ENCODE peak calls at places on chromosomes 3 and 15, in nine cellular contexts. I, V, P, Q, A, B, E, K and H are unnamed samples.

GRCh38 chr3:135125171-135125801 is 330.2 kb downstream of the EPHB1 start:
- DNase-seq in P (no peak), K (peak), B (no peak), A (no peak), V (no peak), Q (peak), E (no peak), I (no peak), H (peak)

GRCh38 chr3:121645054-121645453 is 15.6 kb downstream of the HCLS1 start:
- DNase-seq in B (no peak), V (no peak), I (no peak), A (no peak), Q (no peak), E (no peak), K (no peak), P (no peak), H (no peak)

GRCh38 chr3:115915061-115915460 is 291.8 kb downstream of the GAP43 start:
- DNase-seq in K (no peak), I (no peak), E (no peak), B (no peak), P (no peak), V (no peak), Q (no peak), A (no peak), H (no peak)

GRCh38 chr3:72924055-72924454 is 36.2 kb downstream of the GXYLT2 start:
- DNase-seq in V (no peak), P (no peak), K (peak), I (no peak), B (no peak), Q (peak), E (peak), A (no peak), H (no peak)

GRCh38 chr3:110754207-110754916 is 317.3 kb upstream of the NECTIN3 start:
- DNase-seq in Q (no peak), K (peak), P (no peak), B (no peak), V (no peak), E (no peak), A (no peak), I (no peak), H (no peak)

GRCh38 chr3:178618197-178618596 is 82.0 kb downstream of the KCNMB2 start:
- DNase-seq in P (no peak), B (no peak), K (no peak), I (no peak), Q (peak), V (no peak), A (no peak), E (no peak), H (no peak)

GRCh38 chr3:186413615-186414415 is 51.8 kb upstream of the DGKG start:
- DNase-seq in P (no peak), B (peak), A (peak), I (peak), Q (peak), K (peak), V (no peak), E (no peak), H (no peak)

GRCh38 chr3:172376402-172376801 is 71.9 kb downstream of the GHSR start:
- DNase-seq in I (no peak), B (no peak), K (no peak), E (no peak), V (no peak), A (no peak), Q (no peak), P (no peak), H (no peak)

GRCh38 chr3:197030379-197031314 is 1.0 kb upstream of the MELTF start:
- DNase-seq in A (no peak), I (no peak), K (no peak), Q (no peak), P (no peak), B (no peak), V (no peak), E (peak), H (no peak)

GRCh38 chr3:100120022-100120421 is 5.7 kb upstream of the FILIP1L start:
- DNase-seq in P (no peak), B (no peak), K (no peak), A (no peak), E (no peak), I (no peak), Q (no peak), V (no peak), H (no peak)

GRCh38 chr3:11832964-11833621 is 13.6 kb downstream of the TAMM41 start:
- DNase-seq in K (no peak), B (no peak), V (no peak), I (no peak), Q (no peak), E (no peak), A (no peak), P (no peak), H (no peak)

GRCh38 chr15:67480741-67481140 is 40.2 kb upstream of the C15orf61 start:
- DNase-seq in Q (no peak), I (no peak), E (no peak), V (no peak), K (no peak), A (no peak), B (no peak), P (no peak), H (no peak)

GRCh38 chr15:71538181-71538580 is 272.2 kb upstream of the NR2E3 start:
- DNase-seq in B (no peak), E (no peak), K (no peak), V (no peak), Q (no peak), P (no peak), I (no peak), A (no peak), H (no peak)

GRCh38 chr3:193742628-193743027 is 149.6 kb downstream of the OPA1 start:
- DNase-seq in A (no peak), B (no peak), Q (peak), E (no peak), P (no peak), V (no peak), I (no peak), K (no peak), H (no peak)

GRCh38 chr3:46664188-46664970 is 29.1 kb downstream of the ALS2CL start:
- DNase-seq in V (no peak), Q (no peak), B (no peak), E (no peak), K (no peak), P (peak), I (peak), A (peak), H (no peak)

GRCh38 chr15:74179983-74180688 is 6.6 kb downstream of the ISLR start:
- DNase-seq in K (no peak), V (no peak), B (peak), Q (no peak), E (peak), I (no peak), P (peak), A (peak), H (no peak)

GRCh38 chr15:77632760-77633133 is at the start of gene LINGO1:
- DNase-seq in P (peak), I (peak), E (no peak), Q (no peak), K (peak), A (no peak), V (no peak), B (no peak), H (no peak)

GRCh38 chr3:78690806-78691205 is 1077.0 kb downstream of the ROBO1 start:
- DNase-seq in I (no peak), E (no peak), P (no peak), K (no peak), Q (no peak), V (peak), A (no peak), B (no peak), H (no peak)

GRCh38 chr3:66498718-66499611 is 1.9 kb downstream of the LRIG1 start:
- DNase-seq in E (no peak), I (no peak), A (no peak), V (no peak), K (no peak), Q (no peak), P (no peak), B (peak), H (no peak)

GRCh38 chr3:187931111-187931510 is 185.8 kb upstream of the BCL6 start:
- DNase-seq in P (no peak), E (no peak), V (no peak), B (no peak), A (no peak), K (no peak), I (no peak), Q (no peak), H (no peak)

GRCh38 chr15:21260966-21261395 is 179.3 kb downstream of the POTEB3 start:
- DNase-seq in I (peak), Q (no peak), V (no peak), E (no peak), B (peak), A (no peak), K (no peak), P (peak), H (no peak)

GRCh38 chr3:62332771-62333381 is 40.5 kb downstream of the FEZF2 start:
- DNase-seq in E (peak), K (peak), V (no peak), I (no peak), P (no peak), B (no peak), Q (peak), A (peak), H (peak)

GRCh38 chr3:134085034-134085775 is 55.5 kb upstream of the SLCO2A1 start:
- DNase-seq in B (no peak), P (no peak), A (no peak), E (no peak), K (no peak), I (no peak), Q (no peak), V (no peak), H (peak)

GRCh38 chr15:73139416-73140082 is 87.3 kb downstream of the NEO1 start:
- DNase-seq in A (peak), V (no peak), E (no peak), Q (no peak), B (no peak), P (no peak), K (no peak), I (no peak), H (no peak)

GRCh38 chr3:186339180-186339912 is 22.7 kb downstream of the DGKG start:
- DNase-seq in V (no peak), P (no peak), B (no peak), E (no peak), I (no peak), Q (no peak), A (no peak), K (no peak), H (no peak)

GRCh38 chr15:68818088-68818670 is 2.5 kb downstream of the ANP32A start:
- DNase-seq in V (no peak), P (peak), Q (peak), E (peak), K (peak), A (peak), I (peak), B (peak), H (no peak)

GRCh38 chr3:72194464-72194857 is 409.5 kb upstream of the PROK2 start:
- DNase-seq in B (no peak), Q (no peak), K (no peak), I (no peak), P (no peak), E (no peak), A (no peak), V (no peak), H (no peak)

DNA sequence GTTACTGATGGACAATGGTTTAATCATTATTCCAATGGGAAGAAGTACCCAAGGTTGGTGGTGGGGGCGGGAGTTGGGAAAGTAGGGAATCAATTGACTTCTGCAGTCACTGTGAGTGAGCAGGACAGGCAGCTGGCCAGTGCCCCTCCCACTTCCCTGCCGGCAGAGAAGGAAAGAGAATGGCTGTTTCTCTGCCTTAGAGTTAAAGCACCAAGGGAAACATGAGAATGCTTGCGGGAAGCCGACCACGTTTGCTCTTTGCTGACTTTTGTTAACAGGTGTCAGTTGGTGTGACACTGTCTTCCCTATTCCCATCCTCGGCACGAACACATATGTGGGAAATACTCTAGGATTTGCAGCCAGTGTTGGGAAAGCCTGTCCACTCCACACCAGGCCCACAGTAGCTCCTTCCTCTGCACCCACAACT is 33.5 kb upstream of the MFSD1 start:
- DNase-seq in B (peak), A (no peak), V (no peak), P (no peak), E (no peak), I (no peak), Q (no peak), K (peak), H (no peak)
- H3K4me3 ChIP-seq in B (no peak), A (no peak), V (no peak), P (no peak), E (no peak), I (no peak), Q (no peak), K (peak), H (peak)

DNA sequence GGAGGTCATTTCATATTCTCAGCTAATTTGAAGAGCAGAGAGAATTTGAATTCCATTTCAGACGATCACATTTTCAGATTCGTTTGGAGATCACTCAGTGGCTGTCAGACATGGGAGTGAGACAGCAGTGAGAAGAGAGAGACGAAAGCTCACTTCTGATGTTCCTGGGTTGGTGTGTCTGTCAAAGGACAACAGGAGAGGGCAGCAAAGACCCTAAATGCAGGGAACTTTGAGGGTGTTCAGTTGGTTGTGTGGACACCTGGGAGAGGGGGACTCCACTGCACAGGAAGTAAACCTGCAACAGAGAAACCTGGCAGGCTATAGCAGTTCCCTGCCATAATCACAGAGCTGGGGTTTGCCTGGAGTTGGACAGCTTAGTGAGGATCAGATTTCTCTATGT is 675.1 kb downstream of the SQOR start:
- DNase-seq in I (no peak), E (no peak), V (no peak), B (no peak), A (no peak), K (peak), P (no peak), Q (peak), H (no peak)
- TF ChIP-seq CTCF in I (no peak), E (peak), V (no peak), B (no peak), A (no peak), K (peak), P (no peak), Q (no peak), H (no peak)

GRCh38 chr3:32818431-32819085 is 761 bp downstream of the TRIM71 start:
- DNase-seq in E (no peak), Q (no peak), A (peak), V (no peak), B (no peak), P (peak), K (peak), I (peak), H (no peak)
- H3K4me3 ChIP-seq in E (no peak), Q (no peak), A (no peak), V (no peak), B (peak), P (peak), K (peak), I (no peak), H (no peak)

DNA sequence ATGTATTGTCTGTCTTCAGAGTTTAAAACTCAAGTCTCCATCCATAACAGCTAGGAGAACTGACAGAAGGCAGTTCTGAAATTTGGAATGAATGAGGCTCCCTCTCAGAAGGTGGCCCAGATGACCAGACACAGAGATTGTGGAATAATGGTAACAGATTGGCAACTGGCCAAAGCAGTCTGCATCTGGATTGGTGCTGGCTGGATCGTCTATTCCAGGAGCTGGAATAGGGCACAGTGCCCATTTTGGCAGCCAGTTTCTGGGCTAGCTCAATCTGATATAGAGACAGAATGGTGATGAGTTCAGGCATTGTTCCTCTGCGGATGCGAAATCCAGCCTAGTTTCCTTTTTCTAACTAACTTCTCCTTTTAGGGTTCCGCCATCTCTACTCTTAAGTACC is 851.7 kb downstream of the PDCD6IP start:
- DNase-seq in E (peak), K (no peak), V (no peak), Q (no peak), A (peak), B (no peak), I (no peak), P (no peak), H (no peak)
- TF ChIP-seq CTCF in E (no peak), K (no peak), V (no peak), Q (no peak), A (no peak), B (no peak), I (no peak), P (no peak), H (no peak)

DNA sequence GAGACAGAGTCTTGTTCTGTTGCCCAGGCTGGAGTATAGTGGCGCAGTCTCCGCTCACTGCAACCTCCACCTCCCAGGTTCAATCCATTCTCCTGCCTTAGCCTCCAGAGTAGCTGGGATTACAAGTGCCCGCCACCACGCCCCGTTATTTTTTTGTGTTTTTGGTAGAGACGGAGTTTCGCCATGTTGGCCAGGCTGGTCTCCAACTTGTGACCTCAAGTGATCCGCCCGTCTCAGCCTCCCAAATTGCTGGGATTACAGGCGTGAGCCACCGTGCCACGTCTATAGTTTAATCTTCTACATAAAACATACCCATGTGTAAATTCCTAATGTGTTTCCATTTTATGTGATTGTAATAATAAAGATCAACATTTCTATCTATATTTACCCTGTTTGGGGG is 1.7 kb downstream of the GALK2 start:
- DNase-seq in B (no peak), P (no peak), Q (no peak), A (no peak), K (no peak), I (no peak), V (no peak), E (no peak), H (no peak)
- H3K4me3 ChIP-seq in B (no peak), P (no peak), Q (peak), A (no peak), K (no peak), I (no peak), V (no peak), E (no peak), H (no peak)